ENCODE peak calls at places on chromosomes 13 and 19, in five cellular contexts. Q, D, E, V and N are unnamed samples.
A peak's percentile ranks its signal among the peaks of the same experiment; 100 is the strongest.

GRCh38 chr13:98879127-98879520 is 98.7 kb downstream of the DOCK9 start:
- DNase-seq in V (no peak), D (no peak), E (no peak), Q (no peak), N (no peak)

GRCh38 chr19:46753420-46754155 is 7.3 kb upstream of the STRN4 start:
- DNase-seq in V (no peak), E (peak; percentile 61), D (peak; percentile 68), Q (peak; percentile 59), N (no peak)

GRCh38 chr13:23790591-23791170 is 98.5 kb downstream of the MIPEP start:
- DNase-seq in Q (no peak), E (no peak), D (no peak), V (no peak), N (no peak)

GRCh38 chr19:21580818-21581217 is 75.4 kb downstream of the ZNF429 start:
- DNase-seq in E (no peak), V (no peak), D (no peak), Q (no peak), N (no peak)

GRCh38 chr19:17557461-17557860 is 2.0 kb downstream of the COLGALT1 start:
- DNase-seq in Q (no peak), E (no peak), V (no peak), D (no peak), N (peak; percentile 30)

GRCh38 chr19:44891016-44891882 is at the start of gene TOMM40:
- DNase-seq in V (no peak), Q (peak; percentile 99), D (peak; percentile 100), E (no peak), N (no peak)

GRCh38 chr13:44809152-44809551 is 180.1 kb downstream of the NUFIP1 start:
- DNase-seq in Q (no peak), D (no peak), V (no peak), E (no peak), N (no peak)

GRCh38 chr19:12974301-12975220 is 5.2 kb downstream of the DAND5 start:
- DNase-seq in D (no peak), V (no peak), Q (no peak), E (no peak), N (no peak)

GRCh38 chr19:36838784-36839324 is 667 bp upstream of the ZNF790 start:
- DNase-seq in D (no peak), E (no peak), Q (no peak), V (no peak), N (no peak)

GRCh38 chr19:49923055-49924003 is 5.7 kb upstream of the ATF5 start:
- DNase-seq in E (no peak), Q (no peak), D (no peak), V (no peak), N (no peak)

GRCh38 chr13:89066868-89067466 is 1395.8 kb downstream of the SLITRK5 start:
- DNase-seq in E (peak; percentile 71), Q (no peak), D (peak; percentile 75), V (no peak), N (peak; percentile 2)

GRCh38 chr19:10517361-10517759 is at the start of gene S1PR5:
- DNase-seq in V (peak; percentile 80), D (peak; percentile 38), Q (no peak), E (peak; percentile 53), N (peak; percentile 91)

GRCh38 chr13:32553720-32554119 is 15.1 kb upstream of the N4BP2L2 start:
- DNase-seq in E (no peak), D (no peak), Q (no peak), V (no peak), N (no peak)

GRCh38 chr13:113084094-113084942 is 21.3 kb upstream of the F7 start:
- DNase-seq in E (no peak), D (no peak), Q (no peak), V (no peak), N (no peak)

GRCh38 chr13:39401091-39401647 is 201.8 kb downstream of the LHFPL6 start:
- DNase-seq in Q (no peak), D (no peak), V (no peak), E (no peak), N (no peak)

GRCh38 chr13:107361666-107362065 is 793.7 kb upstream of the ARGLU1 start:
- DNase-seq in E (no peak), V (no peak), D (no peak), Q (no peak), N (no peak)

GRCh38 chr13:21048901-21049655 is 12.3 kb downstream of the LATS2 start:
- DNase-seq in E (no peak), D (no peak), V (no peak), Q (no peak), N (no peak)

GRCh38 chr19:48737360-48737998 is 2.9 kb downstream of the RASIP1 start:
- DNase-seq in E (peak; percentile 78), Q (no peak), D (no peak), V (no peak), N (no peak)

GRCh38 chr19:18415177-18415867 is 3.9 kb upstream of the SSBP4 start:
- DNase-seq in V (no peak), Q (no peak), E (no peak), D (no peak), N (no peak)

GRCh38 chr19:39306075-39306474 is 9.9 kb downstream of the IFNL1 start:
- DNase-seq in E (no peak), V (no peak), D (no peak), Q (no peak), N (no peak)

GRCh38 chr19:1049841-1050240 is 9.9 kb downstream of the ABCA7 start:
- DNase-seq in E (no peak), D (no peak), Q (no peak), V (no peak), N (no peak)

GRCh38 chr19:58518261-58519086 is 1.1 kb downstream of the ZBTB45 start:
- DNase-seq in E (no peak), D (no peak), V (no peak), Q (no peak), N (no peak)

GRCh38 chr19:17584132-17584531 is 28.7 kb downstream of the COLGALT1 start:
- DNase-seq in V (no peak), D (no peak), E (no peak), Q (no peak), N (no peak)

GRCh38 chr19:15265849-15266248 is 33.6 kb upstream of the EPHX3 start:
- DNase-seq in V (peak; percentile 88), D (no peak), Q (no peak), E (no peak), N (peak; percentile 96)

GRCh38 chr13:42970824-42971669 is 21.0 kb downstream of the EPSTI1 start:
- DNase-seq in D (peak; percentile 58), V (no peak), E (peak; percentile 53), Q (peak; percentile 18), N (no peak)